ENCODE peak calls at places on chromosomes 2 and 18, in five cellular contexts. B is activated naive CD4-positive, alpha-beta T cell treated with anti-CD3 and anti-CD28 coated beads, Interleukin-2, amount 10 ng/mL, durations not matched to agents 7 days and 5 days; O is WERI-Rb-1; J is stromal cell of bone marrow; X is CD4-positive, CD25-positive, alpha-beta regulatory T cell. Q is an unnamed sample.

GRCh38 chr18:76056467-76057194 is 438.4 kb downstream of the ZNF516 start:
- DNase-seq in B (no peak), O (no peak), J (no peak), X (no peak), Q (no peak)

GRCh38 chr2:197141669-197142068 is 168.9 kb downstream of the ANKRD44 start:
- DNase-seq in B (no peak), O (no peak), J (no peak), X (peak; percentile 32), Q (no peak)

GRCh38 chr2:65576861-65577601 is 144.6 kb upstream of the SPRED2 start:
- DNase-seq in B (no peak), O (no peak), J (peak; percentile 81), X (no peak), Q (no peak)

GRCh38 chr18:35289293-35290069 is 548 bp downstream of the ZSCAN30 start:
- DNase-seq in B (peak; percentile 50), O (no peak), J (peak; percentile 44), X (peak; percentile 20), Q (no peak)

GRCh38 chr2:72895759-72896281 is 8.6 kb downstream of the SPR start:
- DNase-seq in B (no peak), O (peak; percentile 81), J (peak; percentile 20), X (no peak), Q (no peak)

GRCh38 chr2:152863826-152864225 is 145.4 kb downstream of the ARL6IP6 start:
- DNase-seq in B (no peak), O (no peak), J (no peak), X (no peak), Q (no peak)

GRCh38 chr2:118050386-118050785 is 36.5 kb upstream of the CCDC93 start:
- DNase-seq in B (no peak), O (no peak), J (no peak), X (no peak), Q (no peak)

GRCh38 chr2:102301867-102302362 is 9.4 kb upstream of the IL1RL1 start:
- DNase-seq in B (peak; percentile 63), O (no peak), J (peak; percentile 13), X (peak; percentile 89), Q (no peak)

GRCh38 chr2:235954888-235955480 is 213.2 kb downstream of the GBX2 start:
- DNase-seq in B (no peak), O (no peak), J (no peak), X (no peak), Q (no peak)

GRCh38 chr18:23816740-23817139 is 127.5 kb downstream of the LAMA3 start:
- DNase-seq in B (no peak), O (no peak), J (no peak), X (no peak), Q (no peak)

Q was measured in right lobe of liver.